ENCODE peak calls at places on chromosomes 1 and 21, in eight cellular contexts. H is Ammon's horn; V is NCI-H1436; O is AG08396; G is HTR-8/SVneo; E is C1 segment of cervical spinal cord; Y is stimulated activated effector memory CD8-positive, alpha-beta T cell treated with anti-CD3 and anti-CD28 coated beads, Interleukin-12 subunit alpha, Interleukin-12 subunit beta, amount 100 ng/mL, for 72 hours; I is NCI-H1092 treated with DMSO at 0.1 percent for 48 hours. P is an unnamed sample.

GRCh38 chr1:243343970-243344749 is 88.3 kb downstream of the SDCCAG8 start:
- DNase-seq in G (peak), I (peak), Y (no peak), E (no peak), H (peak), O (peak), V (peak), P (peak)

GRCh38 chr1:208455821-208456220 is 211.6 kb upstream of the PLXNA2 start:
- DNase-seq in O (peak), Y (no peak), H (no peak), V (no peak), E (no peak), G (no peak), I (no peak), P (no peak)

GRCh38 chr1:159804924-159805323 is 2.8 kb downstream of the FCRL6 start:
- DNase-seq in Y (no peak), I (no peak), O (no peak), H (no peak), V (no peak), G (no peak), E (no peak), P (no peak)

GRCh38 chr1:13799502-13800283 is 99.7 kb downstream of the PRDM2 start:
- DNase-seq in I (no peak), O (no peak), Y (no peak), V (no peak), G (no peak), H (no peak), E (no peak), P (no peak)

GRCh38 chr1:209805875-209806760 is at the start of gene IRF6:
- DNase-seq in H (peak), O (peak), Y (peak), E (no peak), I (no peak), G (peak), V (peak), P (peak)

GRCh38 chr1:36658838-36659237 is 176.1 kb upstream of the CSF3R start:
- DNase-seq in Y (no peak), E (no peak), O (no peak), G (no peak), V (no peak), I (peak), H (no peak), P (peak)

GRCh38 chr21:45317401-45318145 is 29.9 kb upstream of the POFUT2 start:
- DNase-seq in I (no peak), Y (no peak), V (no peak), O (peak), G (peak), E (no peak), H (peak), P (no peak)

GRCh38 chr21:46195595-46196195 is 11.4 kb upstream of the SPATC1L start:
- DNase-seq in G (no peak), V (no peak), Y (no peak), H (no peak), O (no peak), I (no peak), E (no peak), P (no peak)

GRCh38 chr21:32578107-32578691 is 7.1 kb downstream of the TCP10L start:
- DNase-seq in V (no peak), G (no peak), O (no peak), I (no peak), E (no peak), H (no peak), Y (no peak), P (no peak)

GRCh38 chr1:34057347-34057746 is 107.7 kb downstream of the CSMD2 start:
- DNase-seq in V (peak), O (no peak), E (no peak), H (no peak), G (no peak), I (peak), Y (no peak), P (no peak)

GRCh38 chr1:116126281-116126680 is 15.1 kb downstream of the MAB21L3 start:
- DNase-seq in E (no peak), G (no peak), O (no peak), Y (peak), V (no peak), I (no peak), H (no peak), P (no peak)

P was measured in NCI-H2171.